ENCODE peak calls at places on chromosome 16, in four cellular contexts. W is A549, K is GM12878, U is K562. T is an unnamed sample.

GRCh38 chr16:48901712-48902374 is 291.9 kb upstream of the N4BP1 start:
- DNase-seq in W (no peak), K (no peak), U (no peak), T (no peak)

GRCh38 chr16:28166394-28167208 is 45.2 kb downstream of the XPO6 start:
- DNase-seq in W (no peak), K (no peak), U (no peak), T (peak)

GRCh38 chr16:57305159-57305811 is 20.8 kb upstream of the PLLP start:
- DNase-seq in W (no peak), K (no peak), U (no peak), T (peak)

GRCh38 chr16:81374514-81374913 is 59.8 kb downstream of the GAN start:
- DNase-seq in W (no peak), K (no peak), U (no peak), T (no peak)

GRCh38 chr16:79687249-79687768 is 86.8 kb upstream of the MAF start:
- DNase-seq in W (no peak), K (no peak), U (peak), T (no peak)

GRCh38 chr16:29745853-29746345 is at the start of gene C16orf54:
- DNase-seq in W (no peak), K (peak), U (no peak), T (no peak)

GRCh38 chr16:9119795-9120194 is 28.4 kb downstream of the HAPSTR1 start:
- DNase-seq in W (peak), K (no peak), U (no peak), T (no peak)

GRCh38 chr16:30934827-30935557 is 11.6 kb downstream of the FBXL19 start:
- DNase-seq in W (peak), K (no peak), U (peak), T (peak)

GRCh38 chr16:70162041-70162451 is 11.5 kb upstream of the CLEC18C start:
- DNase-seq in W (peak), K (no peak), U (no peak), T (peak)

GRCh38 chr16:15523092-15523541 is 88.7 kb downstream of the BMERB1 start:
- DNase-seq in W (peak), K (no peak), U (peak), T (peak)

GRCh38 chr16:72856797-72857196 is 191.1 kb downstream of the ZFHX3 start:
- DNase-seq in W (peak), K (no peak), U (no peak), T (peak)

GRCh38 chr16:85274924-85275323 is 162.7 kb upstream of the CIBAR2 start:
- DNase-seq in W (no peak), K (no peak), U (peak), T (no peak)

GRCh38 chr16:82621796-82622195 is 5.0 kb upstream of the CDH13 start:
- DNase-seq in W (no peak), K (no peak), U (no peak), T (no peak)

GRCh38 chr16:65546353-65546791 is 424.5 kb upstream of the CDH11 start:
- DNase-seq in W (no peak), K (no peak), U (no peak), T (no peak)

GRCh38 chr16:23514381-23515152 is 4.3 kb upstream of the GGA2 start:
- DNase-seq in W (no peak), K (no peak), U (no peak), T (no peak)

GRCh38 chr16:84553873-84554399 is 49.5 kb upstream of the MEAK7 start:
- DNase-seq in W (no peak), K (no peak), U (no peak), T (no peak)

GRCh38 chr16:68091604-68092261 is 6.6 kb downstream of the NFATC3 start:
- DNase-seq in W (peak), K (no peak), U (peak), T (peak)

GRCh38 chr16:5321925-5322324 is 224.3 kb upstream of the EEF2KMT start:
- DNase-seq in W (no peak), K (no peak), U (no peak), T (no peak)

GRCh38 chr16:69796285-69797118 is 34.4 kb downstream of the WWP2 start:
- DNase-seq in W (peak), K (no peak), U (peak), T (peak)

GRCh38 chr16:78925071-78925714 is 675.3 kb downstream of the MAF start:
- DNase-seq in W (peak), K (no peak), U (peak), T (peak)

GRCh38 chr16:66188786-66189725 is 177.4 kb upstream of the CDH5 start:
- DNase-seq in W (no peak), K (no peak), U (no peak), T (no peak)

GRCh38 chr16:35631261-35631945 is 2172.0 kb downstream of the TP53TG3F start:
- DNase-seq in W (no peak), K (no peak), U (no peak), T (no peak)

DNA sequence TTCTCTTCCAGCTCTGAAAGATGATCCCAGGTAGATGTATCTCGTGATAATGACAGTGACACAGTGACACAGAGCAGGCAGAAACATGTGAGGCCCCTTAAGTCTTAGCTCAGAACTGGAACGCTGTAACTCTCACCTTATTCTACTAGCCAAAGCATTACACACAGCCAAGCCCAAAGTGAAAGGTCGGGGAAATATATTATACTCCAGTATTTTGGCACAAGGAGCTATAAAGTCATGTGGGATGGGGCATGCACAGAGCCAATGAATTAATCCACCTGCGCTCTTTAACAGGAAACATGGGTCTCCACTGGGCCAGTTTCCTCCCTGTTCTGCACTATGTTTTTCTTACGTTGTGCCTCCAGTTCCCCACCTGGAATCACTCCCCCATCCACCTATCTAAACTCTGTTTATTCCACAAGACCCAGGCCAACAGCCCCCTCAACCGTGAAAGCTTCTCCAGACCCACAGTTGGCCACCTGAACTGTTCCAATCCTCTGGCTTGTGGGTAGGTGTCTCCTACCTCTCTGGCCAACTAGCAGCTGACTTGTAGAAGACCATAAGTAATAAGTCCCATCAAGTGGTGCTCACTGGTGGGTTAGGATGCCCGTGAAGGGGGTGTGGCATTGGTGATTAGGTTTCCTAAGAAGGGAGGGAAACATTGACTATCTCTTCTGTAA is 286.9 kb downstream of the NPIPA8 start:
- DNase-seq in W (no peak), K (no peak), U (no peak), T (no peak)
- TF ChIP-seq CHD4 in W (no peak), K (no peak), U (no peak), T (no peak)

GRCh38 chr16:54630284-54630967 is 300.2 kb upstream of the IRX5 start:
- DNase-seq in W (no peak), K (no peak), U (no peak), T (no peak)
- TF ChIP-seq CHD4 in W (no peak), K (no peak), U (no peak), T (no peak)

DNA sequence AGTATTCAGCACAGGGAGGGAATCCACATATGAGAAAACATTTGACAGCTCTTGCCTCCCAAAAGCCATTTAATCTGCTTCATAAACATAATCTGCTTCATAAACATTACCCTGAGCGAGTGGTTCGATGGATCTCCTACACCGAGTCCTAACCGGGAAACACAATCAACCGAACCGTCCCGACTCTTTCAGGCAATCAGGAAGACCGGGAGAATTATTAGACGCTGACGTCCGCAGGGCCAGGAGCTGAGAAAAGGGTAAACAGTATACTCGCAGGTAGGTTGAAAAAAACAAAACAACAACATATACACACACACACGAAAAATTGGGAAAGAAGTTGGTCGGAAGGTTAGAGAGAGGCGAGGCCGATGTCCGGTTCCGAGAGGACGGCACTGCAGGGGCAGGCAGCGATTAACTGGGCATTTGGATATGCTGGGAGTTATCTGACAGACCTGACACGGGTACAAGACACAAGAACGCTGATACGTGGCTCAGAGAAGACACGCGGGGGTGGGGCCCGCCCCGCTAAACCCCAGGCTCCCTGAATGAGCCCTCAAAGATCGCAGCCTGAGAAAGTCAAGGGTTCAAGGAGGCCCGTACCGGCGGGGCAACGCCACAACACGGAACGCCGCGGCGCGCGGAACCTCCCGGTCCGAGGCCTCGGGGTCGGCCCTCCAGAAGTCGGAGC is 585 bp downstream of the AP1G1 start:
- DNase-seq in W (peak), K (no peak), U (peak), T (no peak)
- TF ChIP-seq CHD4 in W (no peak), K (no peak), U (no peak), T (no peak)

GRCh38 chr16:88737298-88738166 is 31.2 kb downstream of the CTU2 start:
- DNase-seq in W (peak), K (peak), U (peak), T (peak)
- TF ChIP-seq CHD4 in W (no peak), K (no peak), U (no peak), T (no peak)

DNA sequence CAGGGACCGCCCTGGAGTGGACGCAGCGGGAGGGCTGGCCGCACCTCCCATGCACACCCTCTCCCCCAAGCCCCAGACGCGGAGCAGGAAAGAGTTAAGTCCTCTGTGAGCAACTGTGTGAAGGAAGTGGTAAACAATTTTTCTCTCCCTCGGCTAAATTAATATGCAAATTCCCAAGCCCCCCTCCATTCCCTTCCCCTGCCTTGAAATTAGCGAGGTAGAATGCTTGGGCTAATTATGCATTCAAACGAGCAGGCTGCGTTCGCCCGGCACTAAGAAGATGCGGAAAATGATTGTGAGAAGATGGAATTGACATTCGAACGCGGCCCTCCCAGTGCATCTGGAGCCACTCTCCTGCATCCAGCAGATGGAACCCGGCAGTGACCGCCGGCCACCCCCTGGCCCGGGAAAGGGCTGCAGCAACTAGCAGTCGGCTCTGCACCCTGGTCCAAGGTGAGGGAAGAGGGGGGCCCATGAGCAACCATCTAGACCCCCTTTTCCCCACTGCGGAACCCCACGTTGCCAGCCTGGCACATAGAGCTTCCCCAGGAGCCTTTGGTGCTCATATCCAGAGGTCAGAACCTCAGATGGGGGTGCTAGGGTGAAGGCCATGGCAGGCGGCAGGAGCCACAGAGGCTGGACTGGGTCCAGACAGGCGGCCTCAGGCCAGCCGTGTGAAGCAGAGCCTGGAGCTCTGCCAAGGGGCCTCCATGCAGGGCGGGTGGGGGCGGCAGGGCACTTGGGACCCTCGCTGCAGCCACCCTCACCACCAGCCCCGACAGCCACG is 49.1 kb upstream of the ACSF3 start:
- DNase-seq in W (no peak), K (no peak), U (no peak), T (no peak)
- TF ChIP-seq CHD4 in W (no peak), K (no peak), U (no peak), T (no peak)

T was measured in HepG2.